ENCODE peak calls at places on chromosomes 13 and 19, in eight cellular contexts. H is prostate gland; L is stimulated activated CD8-positive, alpha-beta memory T cell treated with anti-CD3 and anti-CD28 coated beads, Interleukin-4, amount 100 ng/mL, for 24 hours; T is breast epithelium; K is neural crest cell; W is NCI-H2081; G is sigmoid colon; B is A549. A is an unnamed sample.

GRCh38 chr19:35673121-35673804 is 6.9 kb downstream of the UPK1A start:
- DNase-seq in H (no peak), L (peak; percentile 25), T (no peak), K (peak; percentile 25), W (no peak), G (peak; percentile 64), B (peak; percentile 85), A (peak; percentile 85)

GRCh38 chr19:3443840-3444694 is 36.3 kb downstream of the SMIM24 start:
- DNase-seq in H (no peak), L (no peak), T (no peak), K (peak; percentile 78), W (no peak), G (no peak), B (no peak), A (no peak)

GRCh38 chr19:10230155-10230903 is 802 bp downstream of the S1PR2 start:
- DNase-seq in H (no peak), L (peak; percentile 43), T (no peak), K (peak; percentile 51), W (no peak), G (peak; percentile 80), B (no peak), A (no peak)

GRCh38 chr19:4217429-4218264 is 11.7 kb upstream of the EBI3 start:
- DNase-seq in H (no peak), L (no peak), T (no peak), K (no peak), W (no peak), G (no peak), B (no peak), A (no peak)

GRCh38 chr13:98041081-98041820 is 87.8 kb downstream of the IPO5 start:
- DNase-seq in H (no peak), L (no peak), T (no peak), K (no peak), W (no peak), G (no peak), B (no peak), A (no peak)

GRCh38 chr19:18128805-18129204 is 24.2 kb upstream of the PIK3R2 start:
- DNase-seq in H (no peak), L (no peak), T (no peak), K (no peak), W (no peak), G (no peak), B (no peak), A (no peak)

GRCh38 chr19:12875086-12875485 is 6.2 kb downstream of the DNASE2 start:
- DNase-seq in H (no peak), L (no peak), T (no peak), K (no peak), W (no peak), G (no peak), B (no peak), A (no peak)

GRCh38 chr19:42068756-42069571 is 1.0 kb downstream of the GRIK5 start:
- DNase-seq in H (no peak), L (no peak), T (no peak), K (no peak), W (no peak), G (no peak), B (no peak), A (no peak)

GRCh38 chr13:23025848-23026608 is 154.8 kb upstream of the SGCG start:
- DNase-seq in H (no peak), L (no peak), T (no peak), K (no peak), W (no peak), G (no peak), B (no peak), A (no peak)

GRCh38 chr19:18860302-18860700 is 28.5 kb downstream of the UPF1 start:
- DNase-seq in H (no peak), L (no peak), T (no peak), K (no peak), W (no peak), G (no peak), B (no peak), A (no peak)

GRCh38 chr19:17873661-17874422 is 2.1 kb downstream of the SLC5A5 start:
- DNase-seq in H (no peak), L (peak; percentile 53), T (no peak), K (peak; percentile 58), W (no peak), G (no peak), B (peak; percentile 69), A (peak; percentile 38)

GRCh38 chr19:17330546-17331253 is 4.0 kb downstream of the ANO8 start:
- DNase-seq in H (no peak), L (no peak), T (no peak), K (no peak), W (no peak), G (no peak), B (no peak), A (no peak)

GRCh38 chr19:29876414-29876813 is 64.6 kb downstream of the CCNE1 start:
- DNase-seq in H (no peak), L (no peak), T (no peak), K (no peak), W (no peak), G (no peak), B (no peak), A (no peak)

GRCh38 chr19:6269101-6269886 is 10.5 kb downstream of the MLLT1 start:
- DNase-seq in H (peak; percentile 53), L (no peak), T (no peak), K (no peak), W (no peak), G (no peak), B (no peak), A (no peak)

GRCh38 chr13:99227331-99227900 is 26.8 kb downstream of the UBAC2 start:
- DNase-seq in H (no peak), L (no peak), T (no peak), K (no peak), W (no peak), G (no peak), B (no peak), A (no peak)

GRCh38 chr13:110319774-110320509 is 12.9 kb downstream of the COL4A2 start:
- DNase-seq in H (no peak), L (no peak), T (no peak), K (no peak), W (no peak), G (no peak), B (peak; percentile 75), A (peak; percentile 98)

GRCh38 chr13:49669735-49670309 is 21.5 kb downstream of the EBPL start:
- DNase-seq in H (peak; percentile 65), L (no peak), T (no peak), K (peak; percentile 45), W (peak; percentile 63), G (peak; percentile 73), B (peak; percentile 73), A (peak; percentile 40)

GRCh38 chr19:17807731-17808316 is 12.9 kb downstream of the B3GNT3 start:
- DNase-seq in H (no peak), L (no peak), T (no peak), K (no peak), W (no peak), G (no peak), B (no peak), A (no peak)

GRCh38 chr13:44601596-44601995 is 25.5 kb upstream of the TSC22D1 start:
- DNase-seq in H (no peak), L (no peak), T (no peak), K (no peak), W (no peak), G (no peak), B (no peak), A (no peak)

GRCh38 chr13:35549481-35549880 is 73.0 kb upstream of the MAB21L1 start:
- DNase-seq in H (no peak), L (no peak), T (no peak), K (no peak), W (no peak), G (no peak), B (peak; percentile 27), A (peak; percentile 1)

GRCh38 chr19:8484331-8484894 is 18.0 kb downstream of the PRAM1 start:
- DNase-seq in H (no peak), L (no peak), T (no peak), K (no peak), W (no peak), G (no peak), B (no peak), A (no peak)

GRCh38 chr13:113364933-113365371 is 1.0 kb upstream of the GRTP1 start:
- DNase-seq in H (no peak), L (no peak), T (no peak), K (no peak), W (no peak), G (peak; percentile 78), B (no peak), A (no peak)

GRCh38 chr19:34365463-34366401 is 736 bp downstream of the GPI start:
- DNase-seq in H (peak; percentile 50), L (no peak), T (no peak), K (peak; percentile 9), W (peak; percentile 1), G (peak; percentile 73), B (peak; percentile 60), A (peak; percentile 75)

GRCh38 chr13:102571075-102571474 is 25.7 kb upstream of the TPP2 start:
- DNase-seq in H (no peak), L (no peak), T (no peak), K (no peak), W (no peak), G (no peak), B (no peak), A (no peak)

GRCh38 chr13:113648218-113648615 is 9.8 kb downstream of the ATP4B start:
- DNase-seq in H (no peak), L (no peak), T (peak; percentile 45), K (no peak), W (no peak), G (peak; percentile 29), B (no peak), A (no peak)

GRCh38 chr19:37342753-37343152 is 28.1 kb upstream of the ZNF527 start:
- DNase-seq in H (no peak), L (no peak), T (no peak), K (no peak), W (no peak), G (no peak), B (no peak), A (no peak)

A was measured in H54.